ENCODE peak calls at places on chromosomes 2 and 18, in seven cellular contexts. F, H, U, C, J, S and G are unnamed samples.

GRCh38 chr2:1995987-1996386 is 251.7 kb upstream of the PXDN start:
- DNase-seq in F (no peak), H (no peak), U (no peak), C (no peak), J (peak; percentile 36), S (no peak), G (no peak)

GRCh38 chr2:57880967-57881366 is 165.6 kb upstream of the VRK2 start:
- DNase-seq in F (no peak), H (no peak), U (no peak), C (no peak), J (no peak), S (no peak), G (no peak)

GRCh38 chr2:15149063-15149462 is 412.1 kb downstream of the NBAS start:
- DNase-seq in F (no peak), H (no peak), U (no peak), C (no peak), J (no peak), S (no peak), G (no peak)

GRCh38 chr2:113274427-113274826 is 4.3 kb downstream of the PAX8 start:
- DNase-seq in F (no peak), H (no peak), U (no peak), C (no peak), J (no peak), S (no peak), G (no peak)

GRCh38 chr2:70085711-70086277 is 1.5 kb upstream of the PCBP1 start:
- DNase-seq in F (no peak), H (peak; percentile 48), U (no peak), C (no peak), J (no peak), S (no peak), G (no peak)

GRCh38 chr18:50074404-50074803 is 120.5 kb downstream of the MYO5B start:
- DNase-seq in F (no peak), H (no peak), U (no peak), C (no peak), J (no peak), S (no peak), G (no peak)

GRCh38 chr2:174835797-174836255 is 71.6 kb upstream of the CHRNA1 start:
- DNase-seq in F (no peak), H (no peak), U (peak; percentile 96), C (peak; percentile 3), J (peak; percentile 94), S (no peak), G (peak; percentile 58)

GRCh38 chr18:67432806-67433205 is 83.7 kb downstream of the DSEL start:
- DNase-seq in F (no peak), H (no peak), U (peak; percentile 52), C (no peak), J (peak; percentile 53), S (no peak), G (no peak)

GRCh38 chr2:226794077-226794670 is 5.4 kb downstream of the IRS1 start:
- DNase-seq in F (no peak), H (no peak), U (peak; percentile 25), C (no peak), J (peak; percentile 62), S (no peak), G (no peak)

GRCh38 chr2:231927566-231927890 is 1.3 kb upstream of the NPPC start:
- DNase-seq in F (peak; percentile 27), H (no peak), U (no peak), C (no peak), J (no peak), S (no peak), G (no peak)

GRCh38 chr2:186544255-186544675 is 45.6 kb upstream of the ITGAV start:
- DNase-seq in F (no peak), H (no peak), U (peak; percentile 80), C (no peak), J (peak; percentile 96), S (no peak), G (peak; percentile 93)

GRCh38 chr2:73642338-73643018 is at the start of gene NAT8:
- DNase-seq in F (no peak), H (no peak), U (no peak), C (no peak), J (no peak), S (no peak), G (peak; percentile 41)
- TF ChIP-seq CTCF in F (no peak), H (no peak), U (no peak), C (no peak), J (no peak), S (no peak), G (no peak)

GRCh38 chr2:63058149-63058741 is 7.6 kb downstream of the OTX1 start:
- DNase-seq in F (no peak), H (no peak), U (no peak), C (peak; percentile 31), J (peak; percentile 48), S (no peak), G (no peak)
- H3K4me3 ChIP-seq in F (no peak overlapping the region), H (peak overlapping the region; percentile 54), U (no peak overlapping the region), C (peak overlapping the region; percentile 32), J (no peak overlapping the region), S (no peak overlapping the region), G (no peak overlapping the region)

GRCh38 chr2:85183078-85183477 is 49.9 kb downstream of the TCF7L1 start:
- DNase-seq in F (no peak), H (no peak), U (no peak), C (no peak), J (no peak), S (no peak), G (no peak)

GRCh38 chr2:85180322-85181092 is 47.3 kb downstream of the TCF7L1 start:
- DNase-seq in F (no peak), H (no peak), U (no peak), C (no peak), J (no peak), S (no peak), G (no peak)

GRCh38 chr2:85179541-85179940 is 46.3 kb downstream of the TCF7L1 start:
- DNase-seq in F (no peak), H (peak; percentile 27), U (no peak), C (no peak), J (no peak), S (no peak), G (no peak)

GRCh38 chr2:85181844-85182456 is 48.8 kb downstream of the TCF7L1 start:
- DNase-seq in F (no peak), H (no peak), U (no peak), C (no peak), J (no peak), S (no peak), G (no peak)

GRCh38 chr2:85181093-85181685 is 48.0 kb downstream of the TCF7L1 start:
- DNase-seq in F (no peak), H (no peak), U (peak; percentile 29), C (no peak), J (no peak), S (no peak), G (no peak)
- TF ChIP-seq CTCF in F (peak; percentile 15), H (peak; percentile 3), U (no peak), C (peak; percentile 23), J (peak; percentile 11), S (peak; percentile 31), G (peak; percentile 22)

DNA sequence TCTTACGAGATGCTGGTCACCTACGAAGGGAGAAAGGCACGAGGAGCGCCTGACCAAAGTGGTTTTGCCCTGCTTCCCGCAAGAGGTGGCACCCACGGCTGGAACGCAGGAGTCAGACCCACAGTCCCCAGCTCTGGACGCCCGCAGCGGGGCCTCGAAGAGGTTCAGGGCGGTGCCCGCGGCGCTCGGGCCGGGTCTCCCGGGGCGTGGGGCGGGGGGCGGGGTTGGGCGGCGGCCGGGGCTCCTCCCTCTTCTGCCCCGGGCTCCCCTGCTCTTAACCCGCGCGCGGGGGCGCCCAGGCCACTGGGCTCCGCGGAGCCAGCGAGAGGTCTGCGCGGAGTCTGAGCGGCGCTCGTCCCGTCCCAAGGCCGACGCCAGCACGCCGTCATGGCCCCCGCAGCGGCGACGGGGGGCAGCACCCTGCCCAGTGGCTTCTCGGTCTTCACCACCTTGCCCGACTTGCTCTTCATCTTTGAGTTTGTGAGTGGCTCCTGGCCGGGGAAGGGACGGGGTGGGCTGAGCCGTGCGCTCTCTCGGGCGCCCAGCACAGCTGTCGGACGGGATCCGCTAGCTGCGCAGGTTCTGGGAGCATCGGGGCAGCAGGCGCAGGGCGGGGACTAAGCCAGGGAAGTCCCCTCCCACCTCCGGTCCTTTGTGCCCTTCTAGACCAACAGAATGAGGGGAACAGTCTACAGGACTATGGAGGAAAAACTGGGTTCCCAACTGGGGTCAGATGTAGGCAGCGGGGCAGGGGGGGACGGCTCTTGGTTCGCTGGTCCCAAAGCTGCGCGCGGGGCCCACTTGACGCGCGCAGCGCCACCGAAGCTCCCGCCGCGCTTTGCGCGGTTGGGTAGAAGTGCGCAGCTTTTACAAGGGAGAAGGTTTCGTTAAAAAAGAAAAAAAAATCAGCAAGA is at the start of gene MAL:
- DNase-seq in F (no peak), H (no peak), U (no peak), C (peak; percentile 57), J (peak; percentile 11), S (no peak), G (no peak)
- H3K4me3 ChIP-seq in F (peak within 1 kb of the TSS; percentile 48), H (no peak within 1 kb of the TSS), U (no peak within 1 kb of the TSS), C (peak within 1 kb of the TSS; percentile 68), J (peak within 1 kb of the TSS; percentile 5), S (peak within 1 kb of the TSS; percentile 44), G (peak within 1 kb of the TSS; percentile 63)

DNA sequence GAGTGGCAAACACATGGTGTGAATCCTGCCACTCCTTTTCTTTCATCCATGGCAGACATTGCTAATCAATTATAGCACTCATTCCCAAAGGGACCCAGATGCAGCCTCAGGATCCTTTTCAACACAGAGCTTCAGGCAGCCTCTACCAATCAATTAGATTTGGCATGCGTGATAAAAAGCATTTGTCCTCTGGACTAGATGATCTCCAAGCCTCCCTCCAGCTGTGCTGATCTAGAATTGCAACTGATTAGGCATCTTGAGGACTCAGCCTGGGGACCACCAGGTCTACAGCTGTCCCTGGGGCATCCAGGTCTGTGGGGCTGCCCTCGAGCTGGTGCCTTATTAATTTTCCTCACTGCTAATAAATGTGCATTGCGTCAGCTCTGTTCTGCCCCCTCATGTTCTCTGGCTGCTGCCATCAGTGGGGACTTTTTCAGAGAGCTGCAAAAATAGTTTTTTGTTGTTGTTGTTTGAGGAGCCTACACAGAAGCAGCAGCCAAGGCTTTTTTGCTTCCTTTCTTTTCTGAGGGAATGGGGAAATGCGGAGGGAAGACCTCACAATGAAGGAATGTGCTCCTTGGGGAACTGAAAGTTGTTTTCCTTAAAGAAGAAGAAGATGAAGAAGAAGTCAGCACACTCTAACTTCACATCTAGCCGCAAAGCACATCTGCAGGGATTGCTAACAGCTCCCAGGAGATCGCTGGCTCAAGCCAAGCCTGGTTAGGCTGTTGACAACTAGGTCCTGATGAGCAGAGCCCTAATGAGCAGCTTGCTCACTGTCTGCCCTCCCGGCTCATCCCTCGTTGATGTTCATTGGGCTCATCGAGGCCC is 8.8 kb upstream of the ATOH8 start:
- DNase-seq in F (peak; percentile 43), H (no peak), U (peak; percentile 99), C (no peak), J (peak; percentile 94), S (no peak), G (no peak)
- TF ChIP-seq CTCF in F (no peak), H (no peak), U (no peak), C (no peak), J (no peak), S (no peak), G (no peak)

DNA sequence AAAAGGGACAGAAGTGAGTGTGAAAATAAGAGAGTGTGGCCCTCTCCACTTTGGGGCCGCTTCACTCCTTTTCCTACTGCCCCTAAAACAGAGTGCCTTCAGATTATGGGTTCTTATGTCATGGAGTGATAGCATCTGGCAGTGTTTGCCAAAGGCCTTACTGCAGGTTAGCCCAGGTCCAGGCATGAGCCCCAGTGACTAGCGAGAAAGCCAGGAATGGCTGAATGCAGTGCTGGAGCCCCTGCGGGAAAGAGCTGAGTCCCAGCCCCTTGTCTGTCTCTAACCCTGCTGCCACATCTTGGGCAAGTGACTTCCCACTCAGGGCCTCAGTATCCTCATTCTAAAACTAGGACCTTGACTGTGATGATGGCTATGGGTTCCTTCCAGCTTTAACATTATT is 6.0 kb downstream of the IGFBP5 start:
- DNase-seq in F (peak; percentile 29), H (no peak), U (no peak), C (no peak), J (no peak), S (no peak), G (no peak)
- H3K4me3 ChIP-seq in F (peak overlapping the region; percentile 30), H (no peak overlapping the region), U (no peak overlapping the region), C (no peak overlapping the region), J (no peak overlapping the region), S (no peak overlapping the region), G (no peak overlapping the region)